ENCODE peak calls at places on chromosomes 6 and 20, in five cellular contexts. C is fibroblast of lung; X is stimulated activated CD8-positive, alpha-beta memory T cell treated with anti-CD3 and anti-CD28 coated beads, Interleukin-4, amount 100 ng/mL, for 48 hours; W is hypothalamus; Q is H7. N is an unnamed sample.
A peak's percentile ranks its signal among the peaks of the same experiment; 100 is the strongest.

GRCh38 chr6:17394192-17394611 is 807 bp downstream of the CAP2 start:
- DNase-seq in C (peak; percentile 60), X (peak; percentile 24), W (no peak), Q (no peak), N (no peak)

GRCh38 chr6:118652051-118652699 is 784 bp upstream of the CEP85L start:
- DNase-seq in C (no peak), X (no peak), W (no peak), Q (peak; percentile 17), N (peak; percentile 30)

GRCh38 chr6:125832396-125832795 is 41.6 kb downstream of the NCOA7 start:
- DNase-seq in C (no peak), X (no peak), W (no peak), Q (no peak), N (no peak)

GRCh38 chr20:38156280-38156679 is 8.8 kb downstream of the TGM2 start:
- DNase-seq in C (no peak), X (no peak), W (no peak), Q (no peak), N (no peak)

GRCh38 chr6:39339557-39340555 is 17.4 kb upstream of the KCNK16 start:
- DNase-seq in C (peak; percentile 13), X (no peak), W (no peak), Q (peak; percentile 44), N (peak; percentile 18)

GRCh38 chr6:158073776-158074175 is 92.1 kb downstream of the SYNJ2 start:
- DNase-seq in C (peak; percentile 14), X (no peak), W (no peak), Q (no peak), N (no peak)

GRCh38 chr6:104332407-104332806 is 527.3 kb downstream of the HACE1 start:
- DNase-seq in C (no peak), X (no peak), W (no peak), Q (no peak), N (no peak)

GRCh38 chr20:50015993-50016770 is 33.4 kb downstream of the SNAI1 start:
- DNase-seq in C (no peak), X (no peak), W (no peak), Q (peak; percentile 66), N (no peak)

GRCh38 chr6:3001773-3002293 is 2.1 kb downstream of the NQO2 start:
- DNase-seq in C (peak; percentile 75), X (no peak), W (no peak), Q (peak; percentile 68), N (peak; percentile 67)

GRCh38 chr20:53900380-53900999 is 169.9 kb downstream of the BCAS1 start:
- DNase-seq in C (peak; percentile 59), X (no peak), W (no peak), Q (no peak), N (no peak)

GRCh38 chr20:2745060-2745910 is 52.7 kb downstream of the EBF4 start:
- DNase-seq in C (no peak), X (peak; percentile 16), W (no peak), Q (peak; percentile 30), N (no peak)

GRCh38 chr20:1905009-1905408 is 9.8 kb downstream of the SIRPA start:
- DNase-seq in C (no peak), X (no peak), W (no peak), Q (no peak), N (no peak)

GRCh38 chr6:41638801-41639555 is 710 bp downstream of the MDFI start:
- DNase-seq in C (peak; percentile 33), X (no peak), W (no peak), Q (peak; percentile 89), N (no peak)

GRCh38 chr6:154549179-154549578 is 38.7 kb upstream of the CNKSR3 start:
- DNase-seq in C (no peak), X (no peak), W (no peak), Q (no peak), N (no peak)

GRCh38 chr6:133637874-133638273 is 251.0 kb upstream of the TCF21 start:
- DNase-seq in C (no peak), X (no peak), W (no peak), Q (peak; percentile 11), N (no peak)

GRCh38 chr6:131761061-131761761 is 46.6 kb upstream of the ENPP1 start:
- DNase-seq in C (peak; percentile 34), X (no peak), W (no peak), Q (no peak), N (no peak)

GRCh38 chr6:169930799-169931198 is 179.4 kb downstream of the ERMARD start:
- DNase-seq in C (no peak), X (peak; percentile 24), W (no peak), Q (peak; percentile 83), N (no peak)

GRCh38 chr20:5031206-5031557 is 29.9 kb upstream of the SLC23A2 start:
- DNase-seq in C (no peak), X (no peak), W (no peak), Q (no peak), N (no peak)

GRCh38 chr20:63314015-63314471 is 21.1 kb downstream of the COL20A1 start:
- DNase-seq in C (no peak), X (no peak), W (peak; percentile 31), Q (no peak), N (no peak)

GRCh38 chr20:33767100-33767499 is 35.3 kb downstream of the ZNF341 start:
- DNase-seq in C (no peak), X (no peak), W (no peak), Q (no peak), N (no peak)

N was measured in NCI-H2227 treated with DMSO at 0.1 percent for 48 hours.